ENCODE peak calls at places on chromosome 15, in ten cellular contexts. G is heart left ventricle, R is A549, I is stomach, Y is IMR-90, N is adrenal gland, W is sigmoid colon, X is uterus, P is HCT116, E is tibial nerve. U is an unnamed sample.

GRCh38 chr15:44535509-44536297 is 1.2 kb upstream of the EIF3J start:
- DNase-seq in I (no peak), G (no peak), W (peak), R (peak), N (peak), P (no peak), X (peak), Y (no peak), E (peak), U (peak)

GRCh38 chr15:100758554-100758953 is 121.1 kb upstream of the ALDH1A3 start:
- DNase-seq in W (no peak), P (no peak), G (no peak), R (no peak), X (no peak), Y (no peak), N (no peak), E (no peak), I (no peak), U (no peak)

GRCh38 chr15:63900306-63900705 is 66.6 kb upstream of the HERC1 start:
- DNase-seq in W (no peak), Y (no peak), I (no peak), R (no peak), E (no peak), X (no peak), G (no peak), P (no peak), N (no peak), U (no peak)

GRCh38 chr15:29676961-29677402 is 145.3 kb downstream of the TJP1 start:
- DNase-seq in W (no peak), N (no peak), P (no peak), R (peak), X (no peak), G (no peak), Y (peak), I (no peak), E (no peak), U (peak)

GRCh38 chr15:42110367-42110766 is 16.0 kb upstream of the PLA2G4D start:
- DNase-seq in I (no peak), P (no peak), R (no peak), Y (no peak), E (no peak), X (no peak), G (no peak), W (no peak), N (no peak), U (no peak)

GRCh38 chr15:83078712-83079111 is 11.7 kb upstream of the BTBD1 start:
- DNase-seq in Y (no peak), R (no peak), I (no peak), P (no peak), X (no peak), W (no peak), E (no peak), G (no peak), N (no peak), U (no peak)

GRCh38 chr15:38996111-38996541 is 431.5 kb upstream of the RASGRP1 start:
- DNase-seq in P (no peak), X (no peak), W (no peak), N (no peak), G (no peak), Y (peak), R (no peak), E (no peak), I (no peak), U (peak)

GRCh38 chr15:88018865-88019626 is 237.5 kb downstream of the NTRK3 start:
- DNase-seq in X (no peak), R (no peak), G (no peak), N (no peak), W (no peak), E (no peak), I (no peak), P (no peak), Y (no peak), U (no peak)

GRCh38 chr15:46312133-46312740 is 677.4 kb downstream of the SQOR start:
- DNase-seq in W (peak), P (peak), Y (peak), E (peak), G (peak), I (peak), N (peak), X (peak), R (peak), U (peak)

GRCh38 chr15:84833447-84833846 is 16.3 kb downstream of the ALPK3 start:
- DNase-seq in N (no peak), E (no peak), P (no peak), X (peak), R (no peak), I (no peak), W (no peak), Y (peak), G (peak), U (peak)

GRCh38 chr15:73756947-73757513 is 3.9 kb upstream of the INSYN1 start:
- DNase-seq in N (no peak), P (no peak), E (no peak), X (no peak), G (no peak), W (no peak), Y (no peak), I (no peak), R (no peak), U (no peak)

GRCh38 chr15:68042156-68042854 is 11.8 kb upstream of the PIAS1 start:
- DNase-seq in I (no peak), G (no peak), E (no peak), R (peak), P (no peak), X (no peak), Y (no peak), N (no peak), W (no peak), U (no peak)

GRCh38 chr15:85494035-85494793 is 113.8 kb downstream of the AKAP13 start:
- DNase-seq in N (no peak), X (no peak), G (no peak), I (no peak), E (no peak), P (peak), R (peak), W (no peak), Y (peak), U (no peak)

GRCh38 chr15:83318861-83319415 is 34.5 kb upstream of the BNC1 start:
- DNase-seq in G (no peak), R (no peak), N (no peak), E (no peak), X (no peak), P (no peak), W (no peak), Y (no peak), I (no peak), U (no peak)

GRCh38 chr15:85750319-85750806 is 44.4 kb downstream of the KLHL25 start:
- DNase-seq in P (no peak), N (no peak), Y (peak), R (no peak), X (peak), W (peak), G (peak), I (peak), E (no peak), U (peak)

GRCh38 chr15:28942046-28942445 is 56.3 kb downstream of the APBA2 start:
- DNase-seq in N (no peak), I (peak), Y (no peak), G (no peak), X (no peak), P (no peak), R (no peak), E (no peak), W (peak), U (no peak)

GRCh38 chr15:88401972-88402656 is 65.1 kb downstream of the MRPL46 start:
- DNase-seq in Y (no peak), E (no peak), X (no peak), R (no peak), N (no peak), G (peak), W (no peak), I (no peak), P (no peak), U (no peak)

GRCh38 chr15:92683511-92683834 is 27.9 kb upstream of the FAM174B start:
- DNase-seq in P (no peak), G (peak), E (no peak), N (no peak), I (peak), X (peak), W (peak), Y (no peak), R (peak), U (peak)

GRCh38 chr15:95295905-95296618 is 1034.4 kb upstream of the NR2F2 start:
- DNase-seq in R (no peak), W (no peak), I (no peak), X (no peak), G (no peak), E (no peak), Y (no peak), N (no peak), P (no peak), U (no peak)

GRCh38 chr15:98586066-98586465 is 62.3 kb upstream of the IGF1R start:
- DNase-seq in E (no peak), I (no peak), R (no peak), P (no peak), N (no peak), W (no peak), G (no peak), X (no peak), Y (no peak), U (no peak)

GRCh38 chr15:75891895-75892294 is 11.8 kb upstream of the FBXO22 start:
- DNase-seq in W (no peak), X (no peak), P (no peak), Y (peak), E (no peak), I (no peak), G (no peak), R (peak), N (no peak), U (no peak)

GRCh38 chr15:89192771-89193170 is 28.6 kb downstream of the RLBP1 start:
- DNase-seq in R (no peak), X (no peak), I (no peak), Y (peak), W (no peak), N (no peak), P (no peak), E (no peak), G (no peak), U (no peak)

GRCh38 chr15:62326460-62327011 is 161.5 kb upstream of the C2CD4B start:
- DNase-seq in E (no peak), X (no peak), Y (no peak), W (no peak), R (peak), G (no peak), N (no peak), P (no peak), I (no peak), U (no peak)

GRCh38 chr15:87144775-87145174 is 1065.1 kb downstream of the AGBL1 start:
- DNase-seq in X (no peak), I (no peak), N (no peak), Y (peak), P (no peak), R (no peak), G (no peak), W (no peak), E (no peak), U (no peak)

GRCh38 chr15:51203797-51204196 is 109.1 kb upstream of the TNFAIP8L3 start:
- DNase-seq in X (no peak), Y (peak), P (no peak), I (no peak), R (peak), E (no peak), G (no peak), N (no peak), W (no peak), U (no peak)

GRCh38 chr15:78389356-78389755 is 48.7 kb upstream of the IREB2 start:
- DNase-seq in X (no peak), W (no peak), N (no peak), E (no peak), R (no peak), G (no peak), Y (no peak), P (no peak), I (peak), U (no peak)

GRCh38 chr15:66404122-66404521 is 17.4 kb downstream of the MAP2K1 start:
- DNase-seq in E (no peak), Y (no peak), P (no peak), W (no peak), X (no peak), N (no peak), R (no peak), G (no peak), I (no peak), U (no peak)

GRCh38 chr15:87631093-87631492 is 625.4 kb downstream of the NTRK3 start:
- DNase-seq in I (no peak), X (no peak), N (no peak), Y (no peak), P (no peak), R (no peak), W (no peak), G (no peak), E (no peak), U (no peak)

GRCh38 chr15:43524254-43524847 is 6.9 kb downstream of the MAP1A start:
- DNase-seq in P (no peak), X (no peak), E (no peak), W (no peak), Y (no peak), I (no peak), G (no peak), N (no peak), R (no peak), U (no peak)

GRCh38 chr15:68704496-68705021 is 116.1 kb downstream of the ANP32A start:
- DNase-seq in R (no peak), P (no peak), I (peak), X (no peak), W (no peak), G (peak), N (no peak), E (peak), Y (peak), U (no peak)

GRCh38 chr15:67186226-67186649 is 68.2 kb downstream of the AAGAB start:
- DNase-seq in X (peak), N (peak), P (no peak), G (peak), I (no peak), R (peak), E (peak), W (peak), Y (no peak), U (peak)

GRCh38 chr15:78929536-78930264 is 15.1 kb downstream of the CTSH start:
- DNase-seq in E (no peak), R (no peak), P (no peak), Y (no peak), W (no peak), X (no peak), I (no peak), N (no peak), G (no peak), U (no peak)

GRCh38 chr15:78479650-78480049 is 27.7 kb upstream of the HYKK start:
- DNase-seq in I (no peak), P (no peak), Y (no peak), E (no peak), X (no peak), N (no peak), G (no peak), W (no peak), R (no peak), U (no peak)

GRCh38 chr15:51089699-51090098 is 5.0 kb downstream of the TNFAIP8L3 start:
- DNase-seq in P (no peak), R (peak), N (no peak), W (no peak), G (no peak), E (no peak), I (no peak), X (no peak), Y (peak), U (no peak)

GRCh38 chr15:51368751-51369450 is 27.4 kb downstream of the GLDN start:
- DNase-seq in X (no peak), W (no peak), R (peak), G (no peak), I (no peak), Y (peak), E (no peak), P (no peak), N (no peak), U (no peak)

GRCh38 chr15:69422336-69422895 is 8.3 kb downstream of the KIF23 start:
- DNase-seq in Y (no peak), G (no peak), W (no peak), P (no peak), E (no peak), I (no peak), N (no peak), R (no peak), X (no peak), U (no peak)

GRCh38 chr15:55224892-55225291 is 28.2 kb upstream of the RSL24D1 start:
- DNase-seq in G (no peak), N (no peak), W (no peak), I (no peak), E (no peak), X (no peak), R (no peak), Y (no peak), P (no peak), U (no peak)

GRCh38 chr15:65246939-65247338 is 35.7 kb upstream of the CILP start:
- DNase-seq in R (no peak), N (no peak), G (no peak), X (no peak), W (no peak), I (no peak), E (no peak), Y (no peak), P (no peak), U (no peak)

GRCh38 chr15:65246026-65246714 is 34.9 kb upstream of the CILP start:
- DNase-seq in X (peak), I (no peak), E (no peak), R (no peak), G (peak), Y (no peak), P (no peak), N (no peak), W (no peak), U (no peak)

GRCh38 chr15:65248506-65248905 is 37.2 kb upstream of the CILP start:
- DNase-seq in E (no peak), I (no peak), Y (no peak), P (no peak), W (no peak), R (no peak), N (no peak), G (no peak), X (no peak), U (no peak)

GRCh38 chr15:65244638-65245037 is 33.4 kb upstream of the CILP start:
- DNase-seq in I (no peak), E (no peak), G (no peak), Y (no peak), N (no peak), P (no peak), X (no peak), W (peak), R (no peak), U (no peak)

GRCh38 chr15:65245096-65245849 is 34.0 kb upstream of the CILP start:
- DNase-seq in X (peak), I (no peak), R (no peak), E (no peak), P (no peak), Y (peak), W (peak), N (no peak), G (peak), U (peak)
- TF ChIP-seq POLR2A in X (no peak), I (no peak), R (no peak), E (no peak), P (no peak), Y (no peak), W (no peak), N (no peak), G (no peak), U (no peak)

GRCh38 chr15:49137861-49138260 is 17.5 kb downstream of the COPS2 start:
- DNase-seq in X (no peak), P (no peak), N (no peak), E (no peak), I (no peak), R (no peak), Y (peak), W (no peak), G (no peak), U (no peak)
- H3K4me3 ChIP-seq in X (no peak), P (no peak), N (no peak), E (no peak), I (no peak), R (no peak), Y (no peak), W (no peak), G (no peak), U (no peak)

GRCh38 chr15:58146734-58147133 is 8.6 kb downstream of the AQP9 start:
- DNase-seq in G (no peak), N (no peak), R (peak), I (no peak), E (peak), Y (no peak), W (no peak), P (no peak), X (no peak), U (no peak)
- TF ChIP-seq POLR2A in G (no peak), N (no peak), R (no peak), I (no peak), E (no peak), Y (no peak), W (no peak), P (no peak), X (no peak), U (no peak)

GRCh38 chr15:35705030-35705884 is 159.3 kb upstream of the DPH6 start:
- DNase-seq in X (no peak), I (no peak), W (no peak), G (no peak), N (no peak), Y (no peak), E (no peak), P (no peak), R (no peak), U (no peak)
- H3K4me3 ChIP-seq in X (no peak), I (no peak), W (no peak), G (no peak), N (no peak), Y (no peak), E (no peak), P (no peak), R (no peak), U (no peak)

GRCh38 chr15:52417501-52417900 is 111.2 kb downstream of the MYO5A start:
- DNase-seq in N (no peak), Y (peak), E (no peak), G (no peak), P (no peak), I (no peak), W (no peak), X (no peak), R (no peak), U (no peak)
- TF ChIP-seq POLR2A in N (no peak), Y (no peak), E (no peak), G (no peak), P (no peak), I (no peak), W (no peak), X (no peak), R (no peak), U (no peak)

GRCh38 chr15:31211353-31211752 is 109.8 kb upstream of the TRPM1 start:
- DNase-seq in I (no peak), E (no peak), Y (no peak), W (no peak), N (no peak), P (no peak), R (no peak), G (no peak), X (no peak), U (no peak)
- H3K4me3 ChIP-seq in I (no peak), E (no peak), Y (no peak), W (no peak), N (no peak), P (no peak), R (no peak), G (no peak), X (no peak), U (no peak)

DNA sequence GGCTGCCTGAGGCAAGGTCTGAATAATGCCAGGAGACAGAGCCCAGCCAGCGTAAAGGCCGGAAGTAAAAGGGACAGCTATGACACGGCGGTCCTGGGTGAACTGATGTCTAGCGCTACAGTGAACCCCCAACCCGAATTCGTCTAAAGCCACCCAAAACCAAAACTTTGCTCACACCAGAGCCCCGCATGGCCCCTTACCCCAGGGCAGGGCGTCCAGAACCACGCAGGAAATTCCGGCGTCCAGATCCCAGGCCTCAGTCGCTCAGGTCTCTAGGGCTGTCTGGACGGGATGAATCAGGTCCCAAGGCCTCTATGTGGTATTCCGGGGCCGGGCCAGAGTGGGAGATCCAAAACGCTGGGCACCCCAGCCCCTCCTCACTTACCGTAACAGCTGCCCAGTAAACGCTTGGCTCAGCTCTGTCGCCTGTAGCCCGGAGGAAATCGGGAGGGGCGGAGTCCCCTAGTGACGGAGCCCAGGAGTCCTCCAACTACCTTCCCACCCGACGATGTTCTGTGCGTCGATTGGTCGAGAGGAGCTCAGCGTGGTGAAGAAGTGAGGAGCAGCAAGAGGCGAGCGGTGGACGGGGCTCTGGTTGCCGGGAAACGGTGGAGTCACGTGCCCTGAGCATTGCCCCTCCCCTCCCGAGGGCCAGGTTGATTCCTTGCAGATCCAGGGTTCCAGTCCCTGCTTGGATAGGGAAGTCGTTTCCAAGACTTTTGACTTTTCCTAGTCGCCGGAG is at the start of gene CCDC32:
- DNase-seq in P (peak), G (peak), N (peak), X (peak), Y (peak), W (peak), I (peak), R (peak), E (peak), U (peak)
- TF ChIP-seq POLR2A in P (no peak), G (peak), N (peak), X (peak), Y (peak), W (peak), I (no peak), R (peak), E (peak), U (peak)

DNA sequence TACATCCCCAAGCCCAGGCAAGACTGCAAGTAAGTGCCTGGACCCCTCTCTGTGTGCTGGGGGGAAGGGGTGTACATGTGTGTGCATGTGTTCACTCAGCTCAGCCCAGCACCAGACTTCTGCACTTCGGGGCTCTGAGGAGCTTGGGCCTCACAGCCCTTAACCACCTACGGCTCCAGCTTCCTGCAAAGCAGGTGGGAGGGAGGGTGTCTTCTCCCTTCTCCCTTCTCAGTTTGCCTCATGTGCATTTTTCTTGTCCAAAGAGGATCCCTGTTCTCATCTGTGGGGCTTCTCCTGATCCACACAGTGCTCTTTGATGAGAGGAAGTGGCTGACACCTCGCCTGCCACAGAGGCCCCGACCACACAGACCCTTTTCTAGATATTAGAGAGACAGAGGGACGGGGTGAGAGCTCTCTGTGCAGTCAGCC is 69.3 kb downstream of the MESD start:
- DNase-seq in W (no peak), I (no peak), E (no peak), G (no peak), P (no peak), X (no peak), Y (no peak), N (no peak), R (no peak), U (no peak)
- H3K4me3 ChIP-seq in W (no peak), I (no peak), E (no peak), G (no peak), P (no peak), X (no peak), Y (no peak), N (no peak), R (no peak), U (no peak)